ENCODE peak calls at places on chromosomes 4 and X, in five cellular contexts. X, Z, E, U and M are unnamed samples.

GRCh38 chr4:48110452-48110978 is 23.5 kb downstream of the TXK start:
- DNase-seq in X (no peak), E (no peak), U (no peak), Z (no peak), M (no peak)

GRCh38 chr4:10164877-10165283 is 48.3 kb upstream of the WDR1 start:
- DNase-seq in E (peak; percentile 15), X (no peak), U (peak; percentile 86), Z (peak; percentile 44), M (peak; percentile 50)

GRCh38 chr4:115234405-115235093 is 121.1 kb upstream of the NDST4 start:
- DNase-seq in E (no peak), U (no peak), X (peak; percentile 12), Z (peak; percentile 22), M (no peak)

GRCh38 chr4:37188100-37188499 is 56.4 kb upstream of the NWD2 start:
- DNase-seq in U (peak; percentile 35), E (peak; percentile 9), Z (peak; percentile 2), X (no peak), M (peak; percentile 16)

GRCh38 chrX:45801554-45801953 is 600.9 kb upstream of the DIPK2B start:
- DNase-seq in E (no peak), U (peak; percentile 15), Z (no peak), X (no peak), M (no peak)

GRCh38 chrX:4909245-4909830 is 1195.9 kb upstream of the PRKX start:
- DNase-seq in Z (no peak), U (no peak), X (no peak), E (no peak), M (no peak)

GRCh38 chr4:24330198-24330972 is 254.0 kb downstream of the DHX15 start:
- DNase-seq in E (no peak), X (no peak), Z (no peak), U (no peak), M (no peak)

GRCh38 chr4:26525751-26526150 is 35.5 kb upstream of the CCKAR start:
- DNase-seq in X (no peak), Z (no peak), E (no peak), U (no peak), M (no peak)

GRCh38 chr4:169398294-169398693 is 127.5 kb upstream of the SH3RF1 start:
- DNase-seq in E (no peak), Z (no peak), U (no peak), X (no peak), M (no peak)

GRCh38 chr4:55553442-55553841 is 6.7 kb upstream of the CLOCK start:
- DNase-seq in U (no peak), Z (no peak), E (no peak), X (no peak), M (no peak)

GRCh38 chr4:41935652-41936021 is 408 bp downstream of the TMEM33 start:
- DNase-seq in X (no peak), Z (peak; percentile 4), U (peak; percentile 59), E (no peak), M (no peak)

GRCh38 chr4:152920768-152921167 is 15.4 kb upstream of the FHDC1 start:
- DNase-seq in Z (peak; percentile 40), X (no peak), E (no peak), U (no peak), M (peak; percentile 22)

GRCh38 chrX:18855919-18856644 is 127.8 kb downstream of the PHKA2 start:
- DNase-seq in X (peak; percentile 90), E (no peak), U (no peak), Z (no peak), M (no peak)

GRCh38 chr4:133960975-133961374 is 240.6 kb downstream of the PABPC4L start:
- DNase-seq in U (no peak), X (no peak), Z (no peak), E (no peak), M (no peak)

GRCh38 chrX:94435799-94436198 is 761.8 kb downstream of the FAM133A start:
- DNase-seq in X (no peak), Z (no peak), U (no peak), E (no peak), M (no peak)

GRCh38 chrX:22650691-22651090 is 349.1 kb upstream of the DDX53 start:
- DNase-seq in E (no peak), Z (no peak), X (no peak), U (no peak), M (no peak)

GRCh38 chrX:9149831-9150230 is 115.9 kb upstream of the FAM9B start:
- DNase-seq in E (no peak), Z (no peak), U (no peak), X (no peak), M (no peak)

GRCh38 chrX:56588397-56589188 is 25.2 kb downstream of the UBQLN2 start:
- DNase-seq in U (no peak), Z (no peak), X (no peak), E (no peak), M (no peak)

GRCh38 chr4:152999376-153000067 is 63.4 kb downstream of the FHDC1 start:
- DNase-seq in Z (no peak), X (no peak), E (no peak), U (no peak), M (no peak)

GRCh38 chr4:181258569-181258968 is 984.6 kb upstream of the TENM3 start:
- DNase-seq in X (no peak), Z (no peak), E (no peak), U (no peak), M (no peak)

GRCh38 chr4:17096692-17097091 is 198.2 kb upstream of the LDB2 start:
- DNase-seq in U (no peak), Z (no peak), X (no peak), E (no peak), M (no peak)

GRCh38 chrX:111376486-111376885 is 35.5 kb downstream of the DCX start:
- DNase-seq in U (no peak), X (no peak), E (no peak), Z (no peak), M (no peak)

GRCh38 chrX:111376897-111377601 is 34.9 kb downstream of the DCX start:
- DNase-seq in Z (no peak), E (no peak), X (no peak), U (no peak), M (peak; percentile 22)

GRCh38 chrX:111372065-111372464 is 39.9 kb downstream of the DCX start:
- DNase-seq in E (no peak), U (no peak), Z (no peak), X (no peak), M (no peak)

DNA sequence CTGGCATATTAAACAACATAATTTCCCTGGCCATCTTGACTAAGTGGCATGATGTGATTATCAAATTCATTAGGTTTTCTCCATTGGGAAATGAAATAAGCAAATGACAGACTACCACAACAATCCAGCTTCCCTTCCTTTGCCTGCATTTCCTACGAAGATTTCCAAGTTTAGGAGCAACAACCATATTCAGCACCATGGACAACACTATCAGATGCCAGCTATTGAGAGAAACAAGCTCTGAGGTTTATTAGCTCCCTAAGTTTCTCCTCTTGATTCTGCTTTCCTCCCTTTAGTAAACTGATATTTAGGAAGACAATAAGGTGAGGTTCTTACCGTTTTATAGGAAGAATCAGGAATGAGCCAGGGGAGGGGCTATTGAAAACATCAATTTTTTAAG is 36.2 kb downstream of the DCX start:
- DNase-seq in E (no peak), X (no peak), U (no peak), Z (no peak), M (peak; percentile 20)
- TF ChIP-seq YY1 in E (no peak), X (no peak), U (no peak), Z (no peak), M (no peak)

DNA sequence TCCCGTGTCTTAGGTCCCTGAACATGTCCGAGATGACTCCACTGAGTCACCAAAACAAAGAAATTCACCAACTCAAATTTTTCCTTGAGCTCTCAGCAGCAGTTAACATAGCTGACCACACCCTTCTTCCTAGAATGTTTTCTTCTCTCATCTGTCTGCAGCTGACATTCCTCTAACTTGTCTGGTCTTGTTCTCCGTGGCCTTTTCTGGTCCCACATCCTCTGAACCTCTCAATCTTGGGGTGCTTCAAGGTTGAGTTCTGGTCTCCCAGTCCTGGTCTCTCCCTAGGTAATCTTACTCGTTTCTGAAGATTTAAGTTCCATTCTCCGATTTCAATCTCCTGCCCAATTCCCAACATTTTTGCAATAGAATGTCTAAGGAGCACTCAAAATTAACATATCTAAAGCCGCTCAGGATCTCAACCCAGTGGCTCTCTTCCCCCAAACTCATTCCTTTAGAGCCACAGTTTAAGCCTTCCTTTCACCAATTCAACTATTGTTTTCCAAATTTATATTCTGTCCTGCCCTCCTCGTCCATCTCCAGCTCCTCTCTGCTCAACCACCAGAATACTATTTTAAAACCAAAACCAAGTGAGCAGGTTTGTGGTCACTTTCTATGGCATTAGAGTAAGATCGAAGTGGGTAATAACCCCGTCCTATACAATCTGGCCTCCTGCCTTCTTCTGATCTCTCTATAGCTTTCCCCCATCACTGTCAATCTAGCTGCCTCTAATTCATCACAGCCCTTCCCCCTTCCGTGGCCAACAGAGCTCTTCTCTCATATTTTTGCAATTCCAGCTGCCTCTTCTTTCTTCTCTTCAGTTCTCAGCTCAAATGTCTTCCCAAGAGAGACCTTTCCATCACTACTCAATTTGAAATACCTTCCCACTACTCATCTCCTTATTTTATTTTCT is 1.2 kb downstream of the TRIML2 start:
- DNase-seq in Z (peak; percentile 51), U (no peak), E (peak; percentile 72), X (no peak), M (peak; percentile 74)
- H3K9ac ChIP-seq in Z (peak overlapping the region; percentile 47), U (no peak overlapping the region), E (peak overlapping the region; percentile 9), X (no peak overlapping the region), M (peak overlapping the region; percentile 76)

GRCh38 chr4:140213736-140214135 is 59.8 kb upstream of the MAML3 start:
- DNase-seq in U (no peak), E (no peak), Z (no peak), X (no peak), M (no peak)
- TF ChIP-seq ZNF274 in U (no peak), E (no peak), Z (no peak), X (no peak), M (no peak)

GRCh38 chr4:5720157-5720850 is 9.3 kb downstream of the EVC start:
- DNase-seq in E (no peak), U (no peak), Z (no peak), X (no peak), M (no peak)

GRCh38 chr4:5718411-5718810 is 7.4 kb downstream of the EVC start:
- DNase-seq in X (no peak), U (no peak), Z (no peak), E (no peak), M (no peak)

GRCh38 chr4:5717449-5718158 is 6.6 kb downstream of the EVC start:
- DNase-seq in X (no peak), Z (no peak), U (no peak), E (no peak), M (no peak)

GRCh38 chr4:5720980-5721379 is 10.0 kb downstream of the EVC start:
- DNase-seq in U (no peak), X (no peak), Z (no peak), E (no peak), M (no peak)

DNA sequence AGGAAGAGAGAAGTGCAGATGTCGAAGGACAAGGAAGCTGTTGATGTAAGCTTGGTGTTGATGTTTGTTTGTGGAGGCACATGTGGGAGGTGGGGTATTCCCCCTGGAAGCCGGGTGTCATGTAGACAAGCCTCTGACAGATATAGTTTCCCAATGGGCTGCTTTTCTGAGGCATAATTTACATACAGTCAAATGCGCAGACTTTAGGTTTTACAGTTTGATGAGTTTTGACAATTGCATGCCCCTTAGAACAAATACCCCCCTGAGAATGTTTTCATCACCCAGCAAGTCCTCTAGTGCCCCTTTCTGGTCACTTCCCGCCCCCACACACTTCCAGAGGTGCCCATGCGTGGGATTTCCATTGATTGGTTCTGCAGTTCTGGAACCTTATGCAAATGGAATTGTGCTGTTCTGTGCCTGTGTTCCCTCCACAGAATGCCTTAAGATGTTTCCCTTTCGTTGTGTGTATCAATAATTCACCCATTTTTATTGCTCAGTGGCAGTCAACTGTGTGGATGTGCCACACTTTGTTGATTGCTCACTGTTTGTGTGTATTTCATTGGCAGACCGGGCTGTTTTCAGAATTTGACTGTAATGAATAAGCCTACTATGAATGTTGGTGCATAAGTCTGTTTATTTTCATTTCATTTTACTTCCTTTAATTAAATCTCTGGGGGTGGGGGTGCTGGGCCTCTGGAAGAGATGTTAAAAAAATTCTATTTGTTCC is 8.5 kb downstream of the EVC start:
- DNase-seq in Z (no peak), X (no peak), E (no peak), U (no peak), M (no peak)
- TF ChIP-seq YY1 in Z (no peak), X (no peak), E (no peak), U (no peak), M (no peak)